ENCODE peak calls at places on chromosome 15, in four cellular contexts. Z is fibroblast of pulmonary artery, E is choroid plexus epithelial cell, S is cardiac muscle cell. H is an unnamed sample.
A peak's percentile ranks its signal among the peaks of the same experiment; 100 is the strongest.

GRCh38 chr15:80978685-80979084 is 10.9 kb downstream of the MESD start:
- DNase-seq in Z (no peak), E (peak; percentile 67), S (no peak), H (no peak)

GRCh38 chr15:72380743-72381142 is 4.9 kb upstream of the HEXA start:
- DNase-seq in Z (no peak), E (no peak), S (no peak), H (no peak)

GRCh38 chr15:87623832-87624231 is 632.7 kb downstream of the NTRK3 start:
- DNase-seq in Z (no peak), E (no peak), S (no peak), H (no peak)

GRCh38 chr15:29677871-29678431 is 144.3 kb downstream of the TJP1 start:
- DNase-seq in Z (no peak), E (no peak), S (no peak), H (no peak)

GRCh38 chr15:27889258-27889657 is 209.9 kb downstream of the OCA2 start:
- DNase-seq in Z (no peak), E (no peak), S (no peak), H (no peak)

GRCh38 chr15:80526556-80527340 is 122.6 kb downstream of the ARNT2 start:
- DNase-seq in Z (peak; percentile 45), E (peak; percentile 91), S (peak; percentile 76), H (peak; percentile 60)

GRCh38 chr15:34734303-34734702 is 20.5 kb downstream of the GJD2 start:
- DNase-seq in Z (no peak), E (no peak), S (no peak), H (no peak)

GRCh38 chr15:88834211-88834812 is 31.1 kb downstream of the ACAN start:
- DNase-seq in Z (peak; percentile 62), E (peak; percentile 32), S (peak; percentile 74), H (peak; percentile 21)

GRCh38 chr15:100765458-100766224 is 114.0 kb upstream of the ALDH1A3 start:
- DNase-seq in Z (no peak), E (no peak), S (no peak), H (no peak)

GRCh38 chr15:38961886-38962285 is 397.3 kb upstream of the RASGRP1 start:
- DNase-seq in Z (peak; percentile 79), E (peak; percentile 7), S (peak; percentile 84), H (no peak)

GRCh38 chr15:42286445-42287029 is 13.3 kb upstream of the TMEM87A start:
- DNase-seq in Z (peak; percentile 26), E (peak; percentile 51), S (peak; percentile 46), H (no peak)

GRCh38 chr15:33005582-33005981 is 188.9 kb downstream of the FMN1 start:
- DNase-seq in Z (no peak), E (no peak), S (no peak), H (no peak)

GRCh38 chr15:92968926-92969664 is 69.0 kb downstream of the CHD2 start:
- DNase-seq in Z (no peak), E (peak; percentile 41), S (peak; percentile 22), H (no peak)

GRCh38 chr15:42155546-42156265 is 730 bp downstream of the PLA2G4F start:
- DNase-seq in Z (no peak), E (no peak), S (no peak), H (no peak)

GRCh38 chr15:70852501-70853269 is 1.3 kb downstream of the LARP6 start:
- DNase-seq in Z (peak; percentile 28), E (peak; percentile 47), S (peak; percentile 34), H (peak; percentile 77)

GRCh38 chr15:23687143-23687470 is at the start of gene NDN:
- DNase-seq in Z (peak; percentile 68), E (peak; percentile 12), S (peak; percentile 68), H (no peak)

GRCh38 chr15:67923647-67923971 is 83.8 kb upstream of the RNU6-1 start:
- DNase-seq in Z (peak; percentile 54), E (peak; percentile 75), S (peak; percentile 76), H (no peak)

GRCh38 chr15:66503780-66504562 is 684 bp downstream of the RPL4 start:
- DNase-seq in Z (no peak), E (peak; percentile 15), S (no peak), H (no peak)

DNA sequence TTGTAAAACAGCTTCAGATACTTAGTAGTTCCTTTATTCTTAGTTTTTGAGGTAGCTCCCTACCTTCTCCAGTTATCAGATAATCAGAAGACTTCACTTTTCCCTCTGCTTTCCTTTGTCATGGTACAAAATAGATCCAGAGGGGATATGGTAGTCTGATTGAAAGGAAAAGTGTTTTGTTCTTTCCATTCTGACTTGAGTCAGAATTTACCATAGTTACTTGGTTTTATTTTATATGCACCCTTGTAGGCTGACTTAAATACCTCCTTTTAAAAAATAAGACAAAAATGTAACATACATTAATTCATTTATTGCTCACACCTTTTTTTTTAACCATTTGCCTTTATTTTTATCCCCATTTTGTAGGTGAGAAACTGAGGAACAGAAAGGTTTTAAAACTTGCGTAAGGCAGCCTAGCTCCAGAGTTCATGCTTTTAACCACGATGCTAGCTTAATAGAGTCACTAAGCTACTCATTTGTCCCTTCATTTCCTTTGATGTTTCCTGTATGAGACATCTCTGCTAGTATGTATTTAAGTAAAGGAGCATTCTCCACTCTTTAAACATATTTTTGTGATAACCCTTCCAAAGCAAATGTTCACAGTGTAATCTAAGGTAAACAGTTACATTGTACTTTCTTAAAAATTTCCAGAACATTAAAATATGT is 187.5 kb downstream of the KLHL25 start:
- DNase-seq in Z (peak; percentile 55), E (peak; percentile 38), S (no peak), H (no peak)
- H3K4me3 ChIP-seq in Z (no peak overlapping the region), E (no peak overlapping the region), S (no peak overlapping the region), H (no peak overlapping the region)

GRCh38 chr15:75352186-75352585 is 5.3 kb downstream of the NEIL1 start:
- DNase-seq in Z (no peak), E (no peak), S (no peak), H (no peak)

GRCh38 chr15:75356006-75356405 is 9.2 kb downstream of the NEIL1 start:
- DNase-seq in Z (no peak), E (no peak), S (no peak), H (no peak)

GRCh38 chr15:75355369-75355768 is 8.5 kb downstream of the NEIL1 start:
- DNase-seq in Z (no peak), E (no peak), S (no peak), H (no peak)

GRCh38 chr15:75354454-75354853 is 7.6 kb downstream of the NEIL1 start:
- DNase-seq in Z (no peak), E (no peak), S (no peak), H (no peak)

DNA sequence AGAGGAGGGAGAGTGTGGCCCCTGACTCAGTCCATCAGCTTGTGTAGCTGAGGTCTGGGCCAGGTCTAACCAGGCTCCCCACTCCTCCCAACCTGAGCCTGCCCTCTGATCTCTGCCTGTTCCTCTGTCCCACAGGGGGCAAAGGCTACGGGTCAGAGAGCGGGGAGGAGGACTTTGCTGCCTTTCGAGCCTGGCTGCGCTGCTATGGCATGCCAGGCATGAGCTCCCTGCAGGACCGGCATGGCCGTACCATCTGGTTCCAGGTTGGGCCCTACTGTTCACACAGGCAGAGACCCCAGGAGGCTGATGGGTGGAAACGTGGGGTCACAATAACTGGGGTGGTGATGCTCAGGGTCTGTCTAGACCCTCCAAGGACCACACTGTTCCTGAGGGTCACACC is 6.8 kb downstream of the NEIL1 start:
- DNase-seq in Z (no peak), E (no peak), S (no peak), H (no peak)
- TF ChIP-seq CTCF in Z (no peak), E (no peak), S (no peak), H (no peak)

GRCh38 chr15:94653071-94653470 is 421.7 kb downstream of the MCTP2 start:
- DNase-seq in Z (no peak), E (no peak), S (no peak), H (no peak)
- H3K4me3 ChIP-seq in Z (no peak overlapping the region), E (no peak overlapping the region), S (no peak overlapping the region), H (no peak overlapping the region)

GRCh38 chr15:98939311-98940080 is 68.1 kb downstream of the PGPEP1L start:
- DNase-seq in Z (no peak), E (no peak), S (no peak), H (no peak)
- TF ChIP-seq CTCF in Z (no peak), E (no peak), S (no peak), H (no peak)

GRCh38 chr15:75712668-75713337 is at the start of gene CSPG4:
- DNase-seq in Z (peak; percentile 65), E (peak; percentile 76), S (peak; percentile 76), H (peak; percentile 39)

GRCh38 chr15:75714195-75714594 is 1.5 kb upstream of the CSPG4 start:
- DNase-seq in Z (no peak), E (no peak), S (no peak), H (no peak)

GRCh38 chr15:75718326-75718725 is 5.7 kb upstream of the CSPG4 start:
- DNase-seq in Z (peak; percentile 66), E (peak; percentile 59), S (peak; percentile 68), H (peak; percentile 50)

GRCh38 chr15:75713338-75713895 is 769 bp upstream of the CSPG4 start:
- DNase-seq in Z (peak; percentile 53), E (peak; percentile 54), S (peak; percentile 65), H (no peak)
- H3K4me3 ChIP-seq in Z (no peak overlapping the region), E (no peak overlapping the region), S (no peak overlapping the region), H (no peak overlapping the region)

GRCh38 chr15:78420220-78420619 is 17.8 kb upstream of the IREB2 start:
- DNase-seq in Z (no peak), E (no peak), S (no peak), H (no peak)

GRCh38 chr15:78422571-78423340 is 15.3 kb upstream of the IREB2 start:
- DNase-seq in Z (peak; percentile 70), E (peak; percentile 73), S (peak; percentile 73), H (peak; percentile 58)

GRCh38 chr15:78419331-78419730 is 18.7 kb upstream of the IREB2 start:
- DNase-seq in Z (no peak), E (no peak), S (no peak), H (no peak)

GRCh38 chr15:78420766-78421165 is 17.2 kb upstream of the IREB2 start:
- DNase-seq in Z (no peak), E (no peak), S (no peak), H (no peak)

GRCh38 chr15:78421241-78421994 is 16.6 kb upstream of the IREB2 start:
- DNase-seq in Z (no peak), E (no peak), S (no peak), H (no peak)
- TF ChIP-seq CTCF in Z (no peak), E (no peak), S (no peak), H (no peak)

H was measured in brain microvascular endothelial cell.